ENCODE peak calls at places on chromosome 13, in nine cellular contexts. F is cardiac muscle cell; L is pancreas; R is psoas muscle; S is heart right ventricle; T is CD4-positive, CD25-positive, alpha-beta regulatory T cell; Z is SK-N-MC; M is tibial nerve; E is left lung. C is an unnamed sample. For H3K9me3, the result is how much of the 10 kb centered on the place peaks cover.

GRCh38 chr13:36981156-36981743 is 17.9 kb downstream of the ALG5 start:
- DNase-seq in R (no peak), L (no peak), F (peak), M (no peak), T (peak), Z (peak), S (no peak), E (no peak), C (no peak)

GRCh38 chr13:41919031-41919740 is 41.7 kb downstream of the VWA8 start:
- DNase-seq in E (no peak), F (no peak), R (no peak), S (no peak), T (no peak), Z (no peak), L (no peak), M (no peak), C (no peak)

GRCh38 chr13:41837668-41838067 is 123.2 kb downstream of the VWA8 start:
- DNase-seq in E (no peak), T (no peak), R (no peak), Z (no peak), M (no peak), L (no peak), S (no peak), F (no peak), C (no peak)

GRCh38 chr13:113942591-113943103 is 31.2 kb downstream of the C13orf46 start:
- DNase-seq in T (no peak), F (no peak), M (no peak), Z (no peak), E (peak), S (no peak), L (no peak), R (peak), C (peak)

GRCh38 chr13:50685491-50685890 is 158.0 kb downstream of the DLEU7 start:
- DNase-seq in Z (no peak), T (no peak), M (peak), F (peak), E (no peak), S (peak), L (peak), R (peak), C (peak)

GRCh38 chr13:43494206-43494605 is 292.6 kb downstream of the ENOX1 start:
- DNase-seq in T (no peak), R (no peak), L (no peak), M (no peak), E (no peak), S (no peak), Z (no peak), F (no peak), C (no peak)

GRCh38 chr13:99133848-99134247 is 66.8 kb upstream of the UBAC2 start:
- DNase-seq in E (no peak), M (no peak), T (no peak), S (no peak), L (no peak), Z (no peak), F (no peak), R (no peak), C (no peak)

GRCh38 chr13:22789027-22789593 is 391.7 kb upstream of the SGCG start:
- DNase-seq in S (no peak), L (no peak), E (no peak), R (no peak), F (no peak), T (no peak), Z (no peak), M (no peak), C (no peak)

GRCh38 chr13:42532561-42533335 is 41.2 kb upstream of the TNFSF11 start:
- DNase-seq in L (no peak), T (no peak), R (no peak), F (peak), M (no peak), Z (no peak), E (no peak), S (no peak), C (no peak)

GRCh38 chr13:80551650-80552497 is 210.9 kb upstream of the SPRY2 start:
- DNase-seq in L (no peak), Z (no peak), F (no peak), E (no peak), T (no peak), S (no peak), M (no peak), R (no peak), C (no peak)

GRCh38 chr13:65149687-65150086 is 2080.4 kb downstream of the PCDH9 start:
- DNase-seq in S (no peak), E (peak), R (no peak), F (no peak), Z (no peak), L (no peak), M (no peak), T (no peak), C (no peak)

GRCh38 chr13:66778461-66778860 is 451.7 kb downstream of the PCDH9 start:
- DNase-seq in F (peak), L (no peak), E (no peak), S (no peak), Z (no peak), R (no peak), T (no peak), M (no peak), C (no peak)

GRCh38 chr13:103815619-103816018 is 749.4 kb upstream of the SLC10A2 start:
- DNase-seq in E (no peak), F (peak), M (no peak), S (no peak), L (no peak), R (no peak), T (no peak), Z (no peak), C (no peak)

GRCh38 chr13:111850976-111851375 is 216.0 kb upstream of the SOX1 start:
- DNase-seq in E (no peak), F (no peak), L (no peak), Z (no peak), S (no peak), R (no peak), T (no peak), M (no peak), C (no peak)

GRCh38 chr13:75181906-75182305 is 300.1 kb downstream of the TBC1D4 start:
- DNase-seq in F (peak), M (no peak), L (no peak), T (no peak), Z (no peak), R (no peak), S (no peak), E (no peak), C (no peak)

GRCh38 chr13:23656637-23657036 is 86.4 kb downstream of the TNFRSF19 start:
- DNase-seq in R (no peak), M (no peak), F (peak), Z (no peak), L (no peak), S (no peak), T (no peak), E (no peak), C (no peak)

GRCh38 chr13:36555151-36555986 is 118.5 kb upstream of the SERTM1 start:
- DNase-seq in F (no peak), L (no peak), M (no peak), Z (peak), T (no peak), S (no peak), R (no peak), E (no peak), C (no peak)

GRCh38 chr13:36445278-36445677 is 13.0 kb downstream of the CCNA1 start:
- DNase-seq in T (no peak), S (no peak), E (no peak), Z (no peak), R (no peak), M (no peak), F (no peak), L (no peak), C (no peak)

GRCh38 chr13:31331051-31331450 is 131.3 kb downstream of the B3GLCT start:
- DNase-seq in E (no peak), T (no peak), L (no peak), S (no peak), R (no peak), F (no peak), Z (no peak), M (no peak), C (no peak)

GRCh38 chr13:87084192-87084591 is 587.0 kb upstream of the SLITRK5 start:
- DNase-seq in M (no peak), S (no peak), T (no peak), E (no peak), R (no peak), F (no peak), Z (no peak), L (no peak), C (no peak)

GRCh38 chr13:100875392-100876043 is 200.9 kb upstream of the TMTC4 start:
- DNase-seq in Z (no peak), T (no peak), S (no peak), L (no peak), F (peak), M (no peak), E (no peak), R (no peak), C (no peak)

GRCh38 chr13:44274838-44275237 is 98.8 kb upstream of the SERP2 start:
- DNase-seq in F (no peak), Z (no peak), M (no peak), S (no peak), E (no peak), T (no peak), L (no peak), R (no peak), C (no peak)

GRCh38 chr13:52405767-52406494 is at the start of gene THSD1:
- DNase-seq in E (peak), M (peak), L (peak), R (peak), S (peak), Z (no peak), T (no peak), F (peak), C (peak)

GRCh38 chr13:49353908-49354307 is 90.0 kb downstream of the CAB39L start:
- DNase-seq in Z (no peak), R (no peak), E (no peak), S (no peak), T (no peak), M (no peak), L (no peak), F (no peak), C (no peak)

GRCh38 chr13:32897296-32897695 is 118.9 kb upstream of the KL start:
- DNase-seq in F (no peak), Z (no peak), T (no peak), E (no peak), S (no peak), M (no peak), R (no peak), L (no peak), C (no peak)

GRCh38 chr13:100941811-100942361 is 267.3 kb upstream of the TMTC4 start:
- DNase-seq in F (no peak), R (no peak), T (no peak), L (no peak), S (no peak), E (no peak), Z (no peak), M (no peak), C (no peak)

GRCh38 chr13:24921881-24922280 is 157.9 kb downstream of the RNF17 start:
- DNase-seq in L (no peak), R (no peak), M (no peak), Z (no peak), S (no peak), F (no peak), T (no peak), E (no peak), C (no peak)

GRCh38 chr13:31951215-31951678 is 80.3 kb upstream of the FRY start:
- DNase-seq in L (peak), F (no peak), M (peak), E (peak), T (no peak), S (peak), R (peak), Z (no peak), C (no peak)

GRCh38 chr13:50910483-50910805 is 853 bp downstream of the RNASEH2B start:
- DNase-seq in Z (no peak), T (no peak), E (no peak), M (peak), R (no peak), L (no peak), S (no peak), F (peak), C (no peak)

GRCh38 chr13:111914241-111915103 is 152.5 kb upstream of the SOX1 start:
- DNase-seq in E (no peak), F (no peak), R (no peak), M (no peak), L (no peak), S (no peak), Z (no peak), T (no peak), C (no peak)

GRCh38 chr13:98222081-98222554 is 45.0 kb upstream of the RNF113B start:
- DNase-seq in L (peak), T (no peak), S (no peak), Z (no peak), M (no peak), R (no peak), F (peak), E (no peak), C (no peak)

GRCh38 chr13:88162076-88162702 is 491.0 kb downstream of the SLITRK5 start:
- DNase-seq in M (no peak), F (no peak), S (no peak), L (no peak), Z (peak), R (no peak), E (no peak), T (no peak), C (no peak)

GRCh38 chr13:37747071-37747612 is 122.4 kb downstream of the TRPC4 start:
- DNase-seq in F (peak), Z (no peak), L (no peak), T (no peak), S (no peak), M (no peak), R (no peak), E (no peak), C (no peak)

GRCh38 chr13:43346427-43346826 is 323.0 kb downstream of the DNAJC15 start:
- DNase-seq in M (no peak), L (no peak), E (no peak), R (no peak), S (no peak), F (peak), Z (no peak), T (no peak), C (no peak)

GRCh38 chr13:45367358-45367757 is 26.4 kb upstream of the TPT1 start:
- DNase-seq in T (peak), L (no peak), S (peak), M (no peak), Z (no peak), F (peak), E (peak), R (no peak), C (peak)

GRCh38 chr13:77040835-77041234 is 13.9 kb upstream of the FBXL3 start:
- DNase-seq in T (no peak), R (no peak), S (no peak), L (no peak), M (no peak), Z (no peak), F (no peak), E (no peak), C (no peak)

GRCh38 chr13:61664821-61665705 is 249.4 kb upstream of the PCDH20 start:
- DNase-seq in S (no peak), T (no peak), E (no peak), Z (no peak), M (no peak), F (peak), L (no peak), R (no peak), C (no peak)

GRCh38 chr13:21075303-21076264 is 14.2 kb upstream of the LATS2 start:
- DNase-seq in E (peak), T (no peak), L (no peak), R (peak), F (peak), M (peak), Z (no peak), S (peak), C (peak)
- H3K27ac ChIP-seq in E (peak), T (no peak), L (no peak), R (peak), F (no peak), M (peak), Z (peak), S (peak), C (no peak)

GRCh38 chr13:27923794-27924528 is 4.2 kb downstream of the PDX1 start:
- DNase-seq in S (no peak), Z (no peak), L (peak), F (no peak), T (no peak), M (no peak), E (peak), R (no peak), C (no peak)
- H3K9me3 ChIP-seq in S (under half), Z (under half), L (under half), F (under half), T (under half), M (under half), E (under half), R (under half), C (under half)

GRCh38 chr13:40064723-40065122 is 409.3 kb downstream of the COG6 start:
- DNase-seq in F (peak), T (no peak), Z (peak), L (no peak), R (no peak), M (no peak), E (no peak), S (no peak), C (no peak)

GRCh38 chr13:40074338-40074737 is 418.9 kb downstream of the COG6 start:
- DNase-seq in R (no peak), E (no peak), F (peak), L (no peak), S (no peak), M (no peak), T (no peak), Z (no peak), C (no peak)

GRCh38 chr13:40070357-40070756 is 414.9 kb downstream of the COG6 start:
- DNase-seq in E (no peak), Z (no peak), L (no peak), R (no peak), T (no peak), F (no peak), M (no peak), S (no peak), C (no peak)

GRCh38 chr13:40072663-40073120 is 417.2 kb downstream of the COG6 start:
- DNase-seq in R (no peak), M (no peak), T (no peak), E (no peak), F (no peak), L (no peak), S (no peak), Z (no peak), C (no peak)

GRCh38 chr13:40069173-40070044 is 413.9 kb downstream of the COG6 start:
- DNase-seq in M (peak), R (peak), T (peak), Z (no peak), F (peak), S (peak), L (peak), E (no peak), C (peak)
- H3K4me3 ChIP-seq in M (no peak), R (peak), T (peak), Z (no peak), F (no peak), S (no peak), L (no peak), E (no peak), C (peak)

GRCh38 chr13:78852709-78853108 is 193.8 kb upstream of the OBI1 start:
- DNase-seq in L (no peak), Z (no peak), T (no peak), S (no peak), M (no peak), R (no peak), E (no peak), F (no peak), C (no peak)
- H3K27ac ChIP-seq in L (no peak), Z (no peak), T (no peak), S (no peak), M (no peak), R (no peak), E (no peak), F (no peak), C (no peak)

GRCh38 chr13:19056984-19057490 is 124.6 kb downstream of the TUBA3C start:
- DNase-seq in R (no peak), S (no peak), F (no peak), M (no peak), E (peak), Z (no peak), L (no peak), T (no peak), C (no peak)

GRCh38 chr13:19060311-19061002 is 121.2 kb downstream of the TUBA3C start:
- DNase-seq in T (no peak), Z (no peak), E (peak), F (no peak), R (no peak), L (no peak), S (no peak), M (no peak), C (no peak)

GRCh38 chr13:19059016-19059780 is 122.4 kb downstream of the TUBA3C start:
- DNase-seq in M (no peak), T (no peak), R (no peak), S (no peak), L (no peak), Z (no peak), E (peak), F (no peak), C (no peak)

GRCh38 chr13:19057588-19058340 is 123.9 kb downstream of the TUBA3C start:
- DNase-seq in T (no peak), E (peak), R (no peak), F (no peak), M (no peak), S (no peak), Z (no peak), L (no peak), C (peak)

DNA sequence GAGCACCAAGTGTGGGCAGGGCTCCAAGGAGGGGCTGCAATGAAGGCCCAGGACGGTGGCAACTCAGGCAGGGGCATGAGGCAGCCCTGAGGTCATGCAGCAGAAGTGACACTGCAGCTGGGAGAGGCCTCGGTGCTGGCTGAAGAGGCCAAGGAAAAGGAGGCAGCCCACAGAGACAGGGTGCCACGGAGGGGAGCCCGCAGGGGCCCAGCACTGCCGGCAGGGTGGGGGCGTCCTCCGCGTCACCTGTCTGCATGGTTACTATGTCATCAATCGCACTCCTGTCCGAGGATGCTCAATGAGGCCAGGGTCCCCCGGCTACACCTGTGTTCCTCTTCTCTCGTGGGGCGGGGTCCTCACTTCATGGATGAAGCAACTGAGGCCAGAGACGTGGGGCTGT is 123.1 kb downstream of the TUBA3C start:
- DNase-seq in F (no peak), L (no peak), T (no peak), S (no peak), M (no peak), E (peak), R (no peak), Z (no peak), C (no peak)
- H3K9me3 ChIP-seq in F (under half), L (under half), T (under half), S (under half), M (under half), E (under half), R (under half), Z (under half), C (under half)

GRCh38 chr13:60018536-60018935 is 145.2 kb downstream of the DIAPH3 start:
- DNase-seq in S (no peak), M (no peak), E (no peak), R (no peak), F (no peak), L (no peak), Z (no peak), T (no peak), C (no peak)

GRCh38 chr13:60016229-60016628 is 147.5 kb downstream of the DIAPH3 start:
- DNase-seq in M (no peak), F (no peak), E (no peak), S (no peak), L (no peak), T (no peak), Z (no peak), R (no peak), C (no peak)

GRCh38 chr13:60020288-60020687 is 143.4 kb downstream of the DIAPH3 start:
- DNase-seq in R (no peak), Z (no peak), S (no peak), F (no peak), L (no peak), E (no peak), M (no peak), T (no peak), C (no peak)

GRCh38 chr13:60019119-60019993 is 144.4 kb downstream of the DIAPH3 start:
- DNase-seq in R (no peak), L (no peak), E (no peak), S (no peak), F (peak), M (no peak), T (peak), Z (peak), C (no peak)
- H3K4me3 ChIP-seq in R (no peak), L (no peak), E (no peak), S (no peak), F (no peak), M (no peak), T (peak), Z (peak), C (no peak)

DNA sequence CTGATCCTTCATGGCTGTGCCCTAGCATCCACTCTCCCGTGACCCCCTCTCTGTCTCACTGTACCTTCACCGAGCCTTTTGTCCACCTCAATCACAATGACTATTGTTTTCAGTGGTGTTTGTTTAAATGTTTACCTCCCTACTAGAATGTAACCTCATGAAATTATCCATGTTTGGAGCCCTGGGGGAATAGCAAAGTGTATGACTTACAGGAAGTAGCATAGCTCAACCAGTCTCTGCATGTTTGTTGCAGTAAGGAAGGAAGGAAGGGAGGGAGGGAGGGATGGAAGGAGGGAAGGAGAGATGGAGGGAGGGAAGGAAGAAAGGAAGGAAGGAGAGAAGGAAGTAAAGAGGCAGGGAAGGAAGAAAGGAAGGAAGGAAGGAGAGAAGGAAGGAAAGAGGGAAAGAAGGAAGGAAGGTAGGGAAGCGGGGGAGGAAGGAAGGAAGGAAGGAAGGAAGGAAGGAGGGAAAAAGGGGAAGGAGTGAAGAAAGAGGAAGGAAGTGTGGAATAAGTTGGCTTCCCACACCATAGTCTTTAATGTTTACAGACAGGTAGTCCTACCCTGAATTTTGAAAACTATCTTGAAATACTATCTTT is 421.4 kb downstream of the COG6 start:
- DNase-seq in T (no peak), L (no peak), M (no peak), R (no peak), Z (no peak), E (no peak), S (no peak), F (no peak), C (no peak)
- H3K27ac ChIP-seq in T (no peak), L (no peak), M (no peak), R (no peak), Z (no peak), E (no peak), S (no peak), F (no peak), C (no peak)

GRCh38 chr13:84460989-84461388 is 578.7 kb upstream of the SLITRK1 start:
- DNase-seq in Z (no peak), T (no peak), E (no peak), M (no peak), S (no peak), F (no peak), L (no peak), R (no peak), C (no peak)
- H3K9me3 ChIP-seq in Z (under half), T (under half), E (under half), M (under half), S (under half), F (under half), L (under half), R (under half), C (under half)

GRCh38 chr13:102772042-102772425 is 1.6 kb downstream of the TEX30 start:
- DNase-seq in F (no peak), L (no peak), Z (no peak), M (no peak), R (no peak), S (no peak), E (no peak), T (no peak), C (no peak)
- H3K4me3 ChIP-seq in F (no peak), L (no peak), Z (peak), M (no peak), R (peak), S (no peak), E (no peak), T (no peak), C (no peak)

C was measured in aorta.